ENCODE peak calls at places on chromosomes 11 and 22, in four cellular contexts. One of them, this sample, is unnamed. For H3K9me3, the result is how much of the 10 kb centered on the place peaks cover.

GRCh38 chr11:30206249-30206996 is 24.4 kb upstream of the FSHB start:
- DNase-seq in tibial artery: no peak
- DNase-seq in CD4-positive, alpha-beta memory T cell: no peak
- DNase-seq in small intestine: no peak
- DNase-seq in this sample: no peak

GRCh38 chr22:44337658-44338004 is 24.9 kb upstream of the SHISAL1 start:
- DNase-seq in CD4-positive, alpha-beta memory T cell: no peak
- DNase-seq in tibial artery: no peak
- DNase-seq in small intestine: no peak
- DNase-seq in this sample: peak

GRCh38 chr11:46675949-46676348 is 24.5 kb downstream of the ARHGAP1 start:
- DNase-seq in tibial artery: no peak
- DNase-seq in CD4-positive, alpha-beta memory T cell: no peak
- DNase-seq in small intestine: no peak
- DNase-seq in this sample: no peak

GRCh38 chr11:27242591-27242990 is 120.4 kb downstream of the CCDC34 start:
- DNase-seq in tibial artery: no peak
- DNase-seq in small intestine: no peak
- DNase-seq in CD4-positive, alpha-beta memory T cell: no peak
- DNase-seq in this sample: no peak

GRCh38 chr11:41522391-41522790 is 62.9 kb upstream of the LRRC4C start:
- DNase-seq in small intestine: no peak
- DNase-seq in CD4-positive, alpha-beta memory T cell: no peak
- DNase-seq in tibial artery: no peak
- DNase-seq in this sample: no peak

GRCh38 chr11:57639321-57640067 is 10.2 kb downstream of the YPEL4 start:
- DNase-seq in tibial artery: no peak
- DNase-seq in CD4-positive, alpha-beta memory T cell: no peak
- DNase-seq in small intestine: no peak
- DNase-seq in this sample: no peak

GRCh38 chr22:37220543-37220968 is 8.3 kb upstream of the SSTR3 start:
- DNase-seq in tibial artery: no peak
- DNase-seq in small intestine: no peak
- DNase-seq in CD4-positive, alpha-beta memory T cell: peak
- DNase-seq in this sample: no peak

GRCh38 chr11:69377029-69377952 is 83.3 kb downstream of the MYEOV start:
- DNase-seq in small intestine: peak
- DNase-seq in tibial artery: no peak
- DNase-seq in CD4-positive, alpha-beta memory T cell: no peak
- DNase-seq in this sample: no peak

GRCh38 chr11:44286268-44286880 is 23.6 kb downstream of the ALX4 start:
- DNase-seq in CD4-positive, alpha-beta memory T cell: peak
- DNase-seq in tibial artery: no peak
- DNase-seq in small intestine: peak
- DNase-seq in this sample: no peak

GRCh38 chr22:30856699-30857098 is 111.9 kb downstream of the MORC2 start:
- DNase-seq in tibial artery: no peak
- DNase-seq in small intestine: no peak
- DNase-seq in CD4-positive, alpha-beta memory T cell: no peak
- DNase-seq in this sample: no peak

GRCh38 chr22:29744902-29745301 is 21.9 kb downstream of the ZMAT5 start:
- DNase-seq in CD4-positive, alpha-beta memory T cell: no peak
- DNase-seq in tibial artery: peak
- DNase-seq in small intestine: no peak
- DNase-seq in this sample: peak

GRCh38 chr11:15034687-15035267 is 38.6 kb upstream of the CALCB start:
- DNase-seq in tibial artery: no peak
- DNase-seq in CD4-positive, alpha-beta memory T cell: no peak
- DNase-seq in small intestine: no peak
- DNase-seq in this sample: no peak

GRCh38 chr11:63888170-63889086 is 28.5 kb downstream of the RCOR2 start:
- DNase-seq in small intestine: peak
- DNase-seq in CD4-positive, alpha-beta memory T cell: peak
- DNase-seq in tibial artery: peak
- DNase-seq in this sample: no peak

GRCh38 chr22:30056015-30056414 is 24.2 kb upstream of the HORMAD2 start:
- DNase-seq in CD4-positive, alpha-beta memory T cell: no peak
- DNase-seq in tibial artery: no peak
- DNase-seq in small intestine: no peak
- DNase-seq in this sample: no peak

GRCh38 chr11:120108154-120108784 is 29.6 kb downstream of the TRIM29 start:
- DNase-seq in CD4-positive, alpha-beta memory T cell: peak
- DNase-seq in small intestine: peak
- DNase-seq in tibial artery: peak
- DNase-seq in this sample: peak

GRCh38 chr11:86941077-86941870 is 13.9 kb downstream of the FZD4 start:
- DNase-seq in tibial artery: no peak
- DNase-seq in small intestine: peak
- DNase-seq in CD4-positive, alpha-beta memory T cell: no peak
- DNase-seq in this sample: no peak

GRCh38 chr11:120577624-120578363 is 66.2 kb downstream of the GRIK4 start:
- DNase-seq in CD4-positive, alpha-beta memory T cell: no peak
- DNase-seq in small intestine: no peak
- DNase-seq in tibial artery: no peak
- DNase-seq in this sample: no peak

DNA sequence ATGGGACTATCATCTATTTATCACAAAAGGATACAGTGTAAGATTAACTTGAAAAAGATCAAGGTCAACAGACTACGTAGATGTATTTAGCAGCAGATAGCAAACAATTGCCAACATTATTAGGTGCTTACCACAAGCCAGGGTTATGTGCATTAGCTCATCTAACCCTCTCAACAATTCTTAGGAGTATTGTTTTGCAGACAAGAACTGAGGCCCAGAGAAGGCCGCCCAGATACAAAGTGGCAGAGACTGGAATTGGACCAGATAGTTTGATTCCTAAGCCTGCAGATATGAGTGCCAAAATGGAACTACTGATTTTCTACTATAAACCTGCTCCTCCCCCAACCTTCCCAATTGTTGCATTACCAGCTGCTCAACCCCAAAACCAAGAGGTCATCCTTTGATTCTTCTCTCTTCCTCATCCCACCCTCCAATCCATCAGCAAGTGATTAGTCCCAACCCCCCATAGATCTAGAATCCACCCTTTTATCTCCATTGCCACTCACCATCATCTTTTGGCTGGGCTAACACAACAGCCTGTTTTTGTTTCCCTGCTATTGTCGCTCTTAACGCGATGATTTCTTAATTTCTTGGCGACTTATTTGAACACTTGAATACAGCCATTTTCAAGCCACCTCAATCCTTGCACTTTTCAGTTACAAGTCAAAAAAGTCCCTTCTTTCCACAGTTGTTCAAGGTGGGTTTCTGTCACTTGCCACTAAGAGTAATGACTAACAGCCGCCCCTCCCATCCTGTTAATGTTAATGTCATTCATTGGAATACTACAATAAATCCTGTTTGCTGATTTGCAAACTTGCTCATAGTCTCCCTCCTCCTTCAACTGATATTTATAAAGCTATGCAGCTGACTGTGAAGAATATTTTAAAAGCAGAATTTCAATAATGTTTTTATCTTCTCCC is 2.7 kb downstream of the TMEM123 start:
- DNase-seq in CD4-positive, alpha-beta memory T cell: no peak
- DNase-seq in tibial artery: no peak
- DNase-seq in small intestine: no peak
- DNase-seq in this sample: no peak
- H3K4me3 ChIP-seq in CD4-positive, alpha-beta memory T cell: peak
- H3K4me3 ChIP-seq in tibial artery: no peak
- H3K4me3 ChIP-seq in small intestine: no peak
- H3K4me3 ChIP-seq in this sample: no peak

GRCh38 chr22:48858856-48859255 is 968.8 kb downstream of the BRD1 start:
- DNase-seq in tibial artery: no peak
- DNase-seq in small intestine: no peak
- DNase-seq in CD4-positive, alpha-beta memory T cell: no peak
- DNase-seq in this sample: no peak
- H3K9me3 ChIP-seq in tibial artery: under half
- H3K9me3 ChIP-seq in small intestine: under half
- H3K9me3 ChIP-seq in CD4-positive, alpha-beta memory T cell: under half
- H3K9me3 ChIP-seq in this sample: half or more

GRCh38 chr11:66842501-66842895 is 743 bp upstream of the RCE1 start:
- DNase-seq in tibial artery: no peak
- DNase-seq in small intestine: no peak
- DNase-seq in CD4-positive, alpha-beta memory T cell: no peak
- DNase-seq in this sample: no peak
- H3K4me3 ChIP-seq in tibial artery: peak
- H3K4me3 ChIP-seq in small intestine: peak
- H3K4me3 ChIP-seq in CD4-positive, alpha-beta memory T cell: peak
- H3K4me3 ChIP-seq in this sample: peak

DNA sequence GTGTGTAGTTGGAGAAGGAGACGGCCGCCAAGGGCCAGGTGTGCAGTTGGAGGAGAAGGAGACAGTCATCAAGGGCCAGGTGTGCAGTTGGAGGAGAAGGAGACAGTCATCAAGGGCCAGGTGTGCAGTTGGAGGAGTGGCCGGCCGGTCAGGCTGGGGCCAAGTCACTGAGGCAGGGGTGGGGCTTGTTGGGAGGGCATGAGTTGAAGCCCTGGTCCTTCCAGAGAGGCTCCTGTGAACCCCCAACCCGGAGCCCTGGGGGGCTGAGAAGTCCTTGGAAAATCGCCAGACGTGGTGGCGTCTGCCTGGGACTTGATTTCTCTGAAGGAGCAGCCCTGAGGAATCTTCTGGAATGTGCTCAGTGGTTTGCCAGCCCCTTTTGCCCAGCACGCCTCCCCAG is 1320.5 kb downstream of the BRD1 start:
- DNase-seq in CD4-positive, alpha-beta memory T cell: no peak
- DNase-seq in small intestine: no peak
- DNase-seq in tibial artery: no peak
- DNase-seq in this sample: no peak
- H3K9me3 ChIP-seq in CD4-positive, alpha-beta memory T cell: under half
- H3K9me3 ChIP-seq in small intestine: under half
- H3K9me3 ChIP-seq in tibial artery: under half
- H3K9me3 ChIP-seq in this sample: half or more

GRCh38 chr11:65316979-65317786 is 2.5 kb downstream of the CDC42EP2 start:
- DNase-seq in CD4-positive, alpha-beta memory T cell: no peak
- DNase-seq in tibial artery: peak
- DNase-seq in small intestine: peak
- DNase-seq in this sample: no peak
- H3K4me3 ChIP-seq in CD4-positive, alpha-beta memory T cell: no peak
- H3K4me3 ChIP-seq in tibial artery: no peak
- H3K4me3 ChIP-seq in small intestine: no peak
- H3K4me3 ChIP-seq in this sample: peak

GRCh38 chr11:38226684-38227083 is 1628.6 kb upstream of the RAG2 start:
- DNase-seq in CD4-positive, alpha-beta memory T cell: no peak
- DNase-seq in small intestine: no peak
- DNase-seq in tibial artery: no peak
- DNase-seq in this sample: no peak
- H3K9me3 ChIP-seq in CD4-positive, alpha-beta memory T cell: under half
- H3K9me3 ChIP-seq in small intestine: under half
- H3K9me3 ChIP-seq in tibial artery: under half
- H3K9me3 ChIP-seq in this sample: under half

GRCh38 chr11:693415-693831 is 1.6 kb downstream of the DEAF1 start:
- DNase-seq in small intestine: no peak
- DNase-seq in tibial artery: no peak
- DNase-seq in CD4-positive, alpha-beta memory T cell: no peak
- DNase-seq in this sample: no peak
- H3K4me3 ChIP-seq in small intestine: no peak
- H3K4me3 ChIP-seq in tibial artery: no peak
- H3K4me3 ChIP-seq in CD4-positive, alpha-beta memory T cell: no peak
- H3K4me3 ChIP-seq in this sample: peak

DNA sequence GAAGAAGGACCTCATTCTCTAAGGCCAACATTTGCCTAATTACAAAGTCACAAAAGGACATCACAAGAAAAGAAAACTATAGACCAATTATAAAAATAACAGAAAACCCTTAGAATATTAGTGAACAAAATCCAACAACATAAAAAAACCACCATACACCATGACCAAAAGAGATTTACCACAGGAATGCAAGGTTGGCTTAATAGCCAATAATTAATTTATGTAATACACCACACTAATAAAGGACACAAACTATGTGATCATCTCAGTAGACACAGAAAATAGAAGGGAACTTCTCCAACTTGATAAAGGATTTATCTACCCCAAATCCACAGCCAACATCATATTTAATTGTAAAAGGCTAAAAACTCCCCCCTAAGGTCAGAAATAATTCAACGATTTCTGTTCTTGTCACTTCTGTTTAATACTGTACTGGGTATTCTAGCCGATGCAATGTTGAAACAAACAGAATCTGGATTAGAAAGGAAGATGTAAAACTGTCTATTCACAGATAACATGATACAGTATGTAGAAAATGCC is 24.9 kb downstream of the CLTCL1 start:
- DNase-seq in CD4-positive, alpha-beta memory T cell: no peak
- DNase-seq in small intestine: no peak
- DNase-seq in tibial artery: no peak
- DNase-seq in this sample: no peak
- H3K9me3 ChIP-seq in CD4-positive, alpha-beta memory T cell: under half
- H3K9me3 ChIP-seq in small intestine: under half
- H3K9me3 ChIP-seq in tibial artery: under half
- H3K9me3 ChIP-seq in this sample: under half

GRCh38 chr11:116263020-116263419 is 509.8 kb downstream of the BUD13 start:
- DNase-seq in CD4-positive, alpha-beta memory T cell: no peak
- DNase-seq in small intestine: no peak
- DNase-seq in tibial artery: no peak
- DNase-seq in this sample: no peak
- H3K4me3 ChIP-seq in CD4-positive, alpha-beta memory T cell: no peak
- H3K4me3 ChIP-seq in small intestine: no peak
- H3K4me3 ChIP-seq in tibial artery: no peak
- H3K4me3 ChIP-seq in this sample: no peak

GRCh38 chr11:109697140-109697843 is 275.3 kb downstream of the C11orf87 start:
- DNase-seq in small intestine: peak
- DNase-seq in tibial artery: no peak
- DNase-seq in CD4-positive, alpha-beta memory T cell: no peak
- DNase-seq in this sample: peak

GRCh38 chr11:109698237-109698636 is 276.2 kb downstream of the C11orf87 start:
- DNase-seq in tibial artery: no peak
- DNase-seq in CD4-positive, alpha-beta memory T cell: no peak
- DNase-seq in small intestine: no peak
- DNase-seq in this sample: no peak

GRCh38 chr11:109696191-109696897 is 274.4 kb downstream of the C11orf87 start:
- DNase-seq in CD4-positive, alpha-beta memory T cell: no peak
- DNase-seq in small intestine: no peak
- DNase-seq in tibial artery: no peak
- DNase-seq in this sample: no peak

DNA sequence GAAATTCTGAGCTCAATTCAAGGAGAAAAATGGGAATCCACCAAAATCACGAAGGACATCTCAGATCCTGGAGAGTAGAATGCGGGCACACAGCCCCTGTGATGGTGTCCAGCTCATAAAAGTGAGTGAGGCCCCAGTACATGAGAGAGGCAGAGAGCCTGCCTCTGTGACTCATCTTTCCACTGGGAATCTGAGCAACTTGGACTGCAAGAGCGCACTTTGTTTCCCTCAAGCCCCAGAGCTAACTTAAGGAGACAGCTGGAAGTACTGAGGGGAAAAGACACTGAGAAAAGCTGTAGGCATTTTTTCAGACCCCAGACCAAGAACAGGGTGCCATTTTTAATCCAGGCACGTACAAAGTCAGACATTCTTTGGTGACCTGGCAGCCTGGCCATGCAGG is 273.7 kb downstream of the C11orf87 start:
- DNase-seq in small intestine: no peak
- DNase-seq in CD4-positive, alpha-beta memory T cell: no peak
- DNase-seq in tibial artery: no peak
- DNase-seq in this sample: no peak
- H3K9me3 ChIP-seq in small intestine: under half
- H3K9me3 ChIP-seq in CD4-positive, alpha-beta memory T cell: under half
- H3K9me3 ChIP-seq in tibial artery: under half
- H3K9me3 ChIP-seq in this sample: under half